ENCODE peak calls at places on chromosomes 12 and 14, in five cellular contexts. B, J, G, M and O are unnamed samples.

GRCh38 chr12:53252349-53252916 is 15.7 kb upstream of the ESPL1 start:
- DNase-seq in B (no peak), G (no peak), J (peak), M (no peak), O (no peak)

GRCh38 chr12:132475304-132476037 is 14.5 kb upstream of the FBRSL1 start:
- DNase-seq in J (no peak), B (no peak), G (no peak), M (no peak), O (no peak)

GRCh38 chr12:100656806-100657205 is 83.3 kb downstream of the GAS2L3 start:
- DNase-seq in B (no peak), G (no peak), J (no peak), M (no peak), O (no peak)

GRCh38 chr12:15806826-15807225 is 17.6 kb upstream of the EPS8 start:
- DNase-seq in M (no peak), G (no peak), B (no peak), J (no peak), O (no peak)

GRCh38 chr12:21828779-21829178 is 54.3 kb upstream of the KCNJ8 start:
- DNase-seq in J (no peak), B (no peak), G (no peak), M (no peak), O (no peak)

GRCh38 chr14:58341152-58341748 is 42.9 kb downstream of the ARID4A start:
- DNase-seq in G (no peak), B (no peak), J (no peak), M (no peak), O (no peak)

GRCh38 chr14:23653046-23653445 is 16.9 kb downstream of the DHRS2 start:
- DNase-seq in M (no peak), G (no peak), J (no peak), B (no peak), O (no peak)

GRCh38 chr14:32342854-32343200 is 13.7 kb downstream of the AKAP6 start:
- DNase-seq in M (no peak), G (no peak), B (no peak), J (no peak), O (no peak)

GRCh38 chr12:6987956-6988573 is 17.4 kb downstream of the EMG1 start:
- DNase-seq in G (no peak), B (no peak), J (no peak), M (no peak), O (no peak)

GRCh38 chr14:54698501-54698900 is 131.6 kb downstream of the SAMD4A start:
- DNase-seq in M (no peak), B (no peak), J (no peak), G (no peak), O (no peak)

GRCh38 chr14:74062809-74063150 is 21.5 kb downstream of the ALDH6A1 start:
- DNase-seq in G (no peak), J (no peak), M (no peak), B (no peak), O (no peak)

GRCh38 chr14:51067306-51067705 is 27.6 kb downstream of the TRIM9 start:
- DNase-seq in M (no peak), G (no peak), B (no peak), J (no peak), O (no peak)

GRCh38 chr14:82411373-82411772 is 877.7 kb upstream of the SEL1L start:
- DNase-seq in G (no peak), B (no peak), J (no peak), M (no peak), O (no peak)

GRCh38 chr12:2651061-2651965 is 143.5 kb upstream of the FKBP4 start:
- DNase-seq in M (no peak), J (no peak), B (no peak), G (no peak), O (no peak)

GRCh38 chr14:23306412-23307145 is at the start of gene BCL2L2:
- DNase-seq in M (peak), B (peak), G (peak), J (peak), O (peak)

GRCh38 chr14:94677747-94678146 is 65.6 kb downstream of the SERPINA3 start:
- DNase-seq in B (no peak), M (no peak), J (no peak), G (no peak), O (no peak)

GRCh38 chr14:29740491-29740890 is 187.2 kb downstream of the PRKD1 start:
- DNase-seq in J (no peak), G (no peak), M (no peak), B (no peak), O (no peak)

GRCh38 chr14:51095854-51096823 is 1.2 kb upstream of the TRIM9 start:
- DNase-seq in B (no peak), G (peak), M (no peak), J (peak), O (peak)

GRCh38 chr12:53508534-53509199 is 1.4 kb upstream of the NPFF start:
- DNase-seq in G (peak), M (peak), J (peak), B (peak), O (peak)

GRCh38 chr14:38255673-38256357 is at the start of gene CLEC14A:
- DNase-seq in B (peak), G (no peak), J (no peak), M (no peak), O (no peak)

GRCh38 chr12:104535383-104535782 is 78.6 kb downstream of the CHST11 start:
- DNase-seq in M (no peak), J (no peak), B (no peak), G (no peak), O (no peak)

GRCh38 chr12:56237552-56237951 is 7.7 kb downstream of the SLC39A5 start:
- DNase-seq in B (no peak), M (no peak), J (no peak), G (no peak), O (no peak)

GRCh38 chr14:93005838-93006237 is 82.9 kb downstream of the CHGA start:
- DNase-seq in G (no peak), M (no peak), B (no peak), J (no peak), O (no peak)

GRCh38 chr12:49264466-49264872 is 413 bp upstream of the TUBA1C start:
- DNase-seq in J (peak), M (peak), B (no peak), G (no peak), O (no peak)

GRCh38 chr12:127355061-127355820 is 911.7 kb upstream of the TMEM132C start:
- DNase-seq in G (no peak), B (no peak), J (peak), M (no peak), O (no peak)

DNA sequence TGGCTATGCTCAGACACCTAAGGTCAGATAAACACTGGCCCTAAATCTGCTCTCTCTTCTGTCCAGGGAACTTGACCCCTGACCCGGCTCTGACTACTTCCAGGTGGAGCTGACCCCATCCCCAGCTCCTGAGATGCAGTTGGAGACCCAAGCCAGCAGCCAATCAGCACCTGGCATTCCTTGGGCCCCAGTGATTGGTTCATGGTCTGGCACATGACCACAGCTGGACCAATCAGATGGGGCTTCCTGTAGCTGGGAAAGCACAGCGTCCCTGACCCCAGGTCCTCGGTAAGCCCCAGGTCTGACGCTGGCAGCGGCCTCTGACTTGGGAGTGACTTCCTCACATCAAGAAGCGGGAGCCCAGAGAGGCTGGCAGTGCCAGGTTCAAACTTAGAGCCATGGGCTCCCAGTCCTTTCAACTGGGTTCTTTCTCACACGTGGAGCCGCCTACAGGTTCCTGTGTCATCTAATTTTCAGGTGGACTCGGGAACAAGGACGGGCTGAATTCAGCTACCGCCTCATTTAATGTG is 915.4 kb upstream of the TMEM132C start:
- DNase-seq in G (no peak), B (no peak), J (no peak), M (no peak), O (no peak)
- TF ChIP-seq CTCF in G (no peak), B (no peak), J (no peak), M (no peak), O (no peak)

GRCh38 chr14:53285806-53286205 is 132.7 kb upstream of the DDHD1 start:
- DNase-seq in J (no peak), B (no peak), G (no peak), M (no peak), O (no peak)
- TF ChIP-seq CTCF in J (no peak), B (no peak), G (no peak), M (peak), O (no peak)

DNA sequence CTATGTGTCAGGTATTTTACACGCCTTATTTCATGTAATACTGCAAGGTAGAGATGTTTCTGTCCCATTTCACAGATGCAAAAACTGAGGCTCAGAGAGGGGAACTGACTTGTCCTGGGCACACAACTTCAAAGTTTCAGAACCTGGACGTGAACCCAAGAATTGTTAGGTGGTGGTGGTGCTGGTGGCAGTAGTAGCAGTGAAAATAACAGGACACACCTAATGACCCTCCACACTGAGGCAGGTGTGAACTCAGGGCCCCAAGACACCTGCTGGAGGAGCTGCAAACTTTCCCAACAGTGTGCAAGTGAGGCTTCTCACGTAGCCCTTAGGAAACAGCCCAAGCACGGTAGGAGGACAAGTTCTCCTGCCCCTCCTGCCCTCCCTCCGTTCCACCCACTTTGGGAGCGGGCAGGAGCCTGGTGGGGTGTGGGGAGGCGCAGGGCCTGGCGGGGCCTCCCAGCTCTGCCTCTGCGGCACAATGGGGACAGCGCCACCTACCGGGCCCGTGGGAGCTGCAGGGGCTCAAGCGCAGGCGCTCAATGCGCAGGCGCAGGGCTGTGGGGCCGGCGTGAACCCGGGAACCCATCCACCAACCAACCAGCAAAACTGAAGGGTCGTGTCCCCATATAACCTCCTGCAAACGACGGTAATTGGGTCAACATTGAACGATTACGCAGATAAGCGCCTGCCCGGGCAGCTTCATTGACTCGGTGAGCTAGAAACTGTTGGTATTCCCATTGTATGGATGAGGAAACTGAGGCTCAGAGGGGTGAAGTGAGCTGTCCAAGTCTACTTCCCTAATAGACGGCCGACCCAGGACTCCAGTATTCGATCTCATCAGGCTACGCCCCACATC is 12.0 kb upstream of the TRPV4 start:
- DNase-seq in J (peak), G (peak), M (peak), B (peak), O (peak)
- TF ChIP-seq CTCF in J (peak), G (peak), M (peak), B (peak), O (peak)

GRCh38 chr12:116713529-116713928 is 24.3 kb downstream of the SPRING1 start:
- DNase-seq in J (no peak), G (no peak), M (no peak), B (no peak), O (no peak)
- TF ChIP-seq CTCF in J (no peak), G (no peak), M (no peak), B (no peak), O (no peak)